ENCODE peak calls at places on chromosomes 5 and 9, in four cellular contexts. One of them, this sample, is unnamed.

GRCh38 chr9:135989157-135989556 is 28.0 kb upstream of the UBAC1 start:
- DNase-seq in prostate gland: no peak
- DNase-seq in H1: no peak
- DNase-seq in GM12865: no peak
- DNase-seq in this sample: no peak

GRCh38 chr9:137393176-137394150 is 29.5 kb downstream of the EXD3 start:
- DNase-seq in GM12865: no peak
- DNase-seq in H1: no peak
- DNase-seq in prostate gland: no peak
- DNase-seq in this sample: no peak

GRCh38 chr9:134614256-134614655 is 27.3 kb upstream of the COL5A1 start:
- DNase-seq in H1: no peak
- DNase-seq in GM12865: no peak
- DNase-seq in prostate gland: no peak
- DNase-seq in this sample: no peak

GRCh38 chr9:23783509-23783908 is 42.5 kb downstream of the ELAVL2 start:
- DNase-seq in prostate gland: no peak
- DNase-seq in GM12865: no peak
- DNase-seq in H1: no peak
- DNase-seq in this sample: no peak

GRCh38 chr5:89260254-89260653 is 377.3 kb upstream of the MEF2C start:
- DNase-seq in GM12865: no peak
- DNase-seq in H1: no peak
- DNase-seq in prostate gland: no peak
- DNase-seq in this sample: no peak

GRCh38 chr5:54009828-54010227 is 300.5 kb downstream of the ARL15 start:
- DNase-seq in H1: no peak
- DNase-seq in GM12865: no peak
- DNase-seq in prostate gland: no peak
- DNase-seq in this sample: no peak

GRCh38 chr5:72284674-72285424 is 35.2 kb downstream of the MRPS27 start:
- DNase-seq in GM12865: no peak
- DNase-seq in prostate gland: no peak
- DNase-seq in H1: no peak
- DNase-seq in this sample: no peak

GRCh38 chr5:78899922-78900362 is 85.2 kb downstream of the ARSB start:
- DNase-seq in GM12865: peak; percentile 80
- DNase-seq in H1: peak; percentile 53
- DNase-seq in prostate gland: no peak
- DNase-seq in this sample: no peak

GRCh38 chr5:108141676-108142075 is 240.2 kb downstream of the FBXL17 start:
- DNase-seq in GM12865: peak; percentile 4
- DNase-seq in prostate gland: no peak
- DNase-seq in H1: no peak
- DNase-seq in this sample: no peak

GRCh38 chr5:115720888-115721287 is 95.1 kb upstream of the TMED7 start:
- DNase-seq in prostate gland: no peak
- DNase-seq in H1: no peak
- DNase-seq in GM12865: no peak
- DNase-seq in this sample: no peak

GRCh38 chr9:92029553-92029952 is 79.5 kb upstream of the ROR2 start:
- DNase-seq in H1: no peak
- DNase-seq in prostate gland: no peak
- DNase-seq in GM12865: no peak
- DNase-seq in this sample: no peak

GRCh38 chr9:133635098-133635497 is 1.1 kb upstream of the DBH start:
- DNase-seq in H1: no peak
- DNase-seq in prostate gland: no peak
- DNase-seq in GM12865: no peak
- DNase-seq in this sample: no peak

GRCh38 chr5:33489481-33490067 is 48.8 kb downstream of the TARS1 start:
- DNase-seq in GM12865: no peak
- DNase-seq in H1: no peak
- DNase-seq in prostate gland: no peak
- DNase-seq in this sample: no peak

GRCh38 chr5:33488558-33489355 is 48.0 kb downstream of the TARS1 start:
- DNase-seq in H1: no peak
- DNase-seq in GM12865: no peak
- DNase-seq in prostate gland: no peak
- DNase-seq in this sample: no peak

GRCh38 chr5:33487256-33487655 is 46.5 kb downstream of the TARS1 start:
- DNase-seq in GM12865: no peak
- DNase-seq in prostate gland: no peak
- DNase-seq in H1: no peak
- DNase-seq in this sample: no peak

GRCh38 chr5:33491941-33492340 is 51.2 kb downstream of the TARS1 start:
- DNase-seq in H1: no peak
- DNase-seq in GM12865: no peak
- DNase-seq in prostate gland: no peak
- DNase-seq in this sample: no peak

GRCh38 chr5:33490071-33490665 is 49.4 kb downstream of the TARS1 start:
- DNase-seq in GM12865: no peak
- DNase-seq in prostate gland: no peak
- DNase-seq in H1: no peak
- DNase-seq in this sample: no peak
- TF ChIP-seq CTCF in GM12865: no peak
- TF ChIP-seq CTCF in prostate gland: no peak
- TF ChIP-seq CTCF in H1: no peak
- TF ChIP-seq CTCF in this sample: no peak

GRCh38 chr5:57834829-57835554 is 352.4 kb upstream of the ACTBL2 start:
- DNase-seq in GM12865: no peak
- DNase-seq in H1: no peak
- DNase-seq in prostate gland: peak; percentile 35
- DNase-seq in this sample: no peak
- TF ChIP-seq CTCF in GM12865: no peak
- TF ChIP-seq CTCF in H1: no peak
- TF ChIP-seq CTCF in prostate gland: no peak
- TF ChIP-seq CTCF in this sample: no peak

GRCh38 chr5:80659111-80659510 is 4.3 kb upstream of the DHFR start:
- DNase-seq in GM12865: no peak
- DNase-seq in H1: no peak
- DNase-seq in prostate gland: no peak
- DNase-seq in this sample: no peak

GRCh38 chr5:80654391-80655230 is at the start of the genes DHFR and MSH3:
- DNase-seq in prostate gland: peak; percentile 76
- DNase-seq in H1: peak; percentile 86
- DNase-seq in GM12865: peak; percentile 98
- DNase-seq in this sample: peak; percentile 81

GRCh38 chr5:80655231-80655784 is 525 bp upstream of the DHFR start:
- DNase-seq in H1: no peak
- DNase-seq in prostate gland: no peak
- DNase-seq in GM12865: peak; percentile 35
- DNase-seq in this sample: no peak

GRCh38 chr5:80654054-80654390 is 430 bp upstream of the MSH3 start:
- DNase-seq in H1: no peak
- DNase-seq in prostate gland: no peak
- DNase-seq in GM12865: peak; percentile 64
- DNase-seq in this sample: no peak

GRCh38 chr5:80656425-80656824 is 1.6 kb upstream of the DHFR start:
- DNase-seq in prostate gland: no peak
- DNase-seq in H1: no peak
- DNase-seq in GM12865: no peak
- DNase-seq in this sample: no peak
- TF ChIP-seq CTCF in prostate gland: no peak
- TF ChIP-seq CTCF in H1: peak; percentile 19
- TF ChIP-seq CTCF in GM12865: peak; percentile 26
- TF ChIP-seq CTCF in this sample: no peak

GRCh38 chr5:62592558-62592957 is 13.9 kb downstream of the LRRC70 start:
- DNase-seq in GM12865: no peak
- DNase-seq in prostate gland: no peak
- DNase-seq in H1: no peak
- DNase-seq in this sample: no peak
- TF ChIP-seq CTCF in GM12865: no peak
- TF ChIP-seq CTCF in prostate gland: no peak
- TF ChIP-seq CTCF in H1: no peak
- TF ChIP-seq CTCF in this sample: no peak

DNA sequence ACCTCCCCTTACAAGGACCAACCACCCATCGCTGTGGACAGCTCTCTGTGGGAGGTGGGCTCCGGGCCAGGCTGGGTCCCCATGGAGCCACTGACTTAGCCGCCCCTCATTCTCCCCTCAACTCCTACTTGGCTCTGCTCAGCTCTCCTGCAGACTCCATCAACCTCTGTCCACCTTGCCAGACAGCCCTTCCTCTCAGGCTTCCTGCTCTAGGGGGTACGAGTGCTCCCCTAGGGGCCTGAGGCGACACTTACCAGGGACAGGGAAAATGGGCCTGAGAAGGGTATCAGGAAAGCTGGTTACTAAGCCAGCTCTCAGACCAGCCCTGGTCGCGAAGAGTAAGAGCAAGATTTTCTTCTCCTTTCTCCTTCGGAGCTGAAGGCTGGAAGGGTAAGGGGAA is 43.9 kb downstream of the SHB start:
- DNase-seq in H1: no peak
- DNase-seq in GM12865: no peak
- DNase-seq in prostate gland: no peak
- DNase-seq in this sample: no peak
- TF ChIP-seq CTCF in H1: peak; percentile 49
- TF ChIP-seq CTCF in GM12865: peak; percentile 11
- TF ChIP-seq CTCF in prostate gland: no peak
- TF ChIP-seq CTCF in this sample: no peak

DNA sequence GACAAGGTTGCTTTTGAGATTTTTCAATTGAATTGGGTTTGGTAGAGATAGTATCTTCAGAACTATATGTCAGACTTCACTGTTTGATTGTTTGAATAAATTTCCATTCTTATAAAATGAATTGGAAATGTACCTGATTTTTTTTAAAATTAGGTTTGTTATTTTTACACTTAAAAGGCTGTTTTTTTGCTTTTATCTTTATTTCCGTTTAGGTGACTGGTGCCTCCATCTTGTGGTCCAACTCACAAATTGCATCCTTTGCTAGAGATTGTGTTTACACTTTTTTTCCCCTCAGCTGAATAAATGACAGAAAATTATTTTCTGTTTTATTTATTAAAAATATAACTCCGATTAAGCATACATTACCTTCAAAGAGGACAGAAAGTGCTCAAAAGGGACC is 15.6 kb downstream of the NDUFAF2 start:
- DNase-seq in prostate gland: no peak
- DNase-seq in GM12865: peak; percentile 31
- DNase-seq in H1: no peak
- DNase-seq in this sample: no peak
- TF ChIP-seq CTCF in prostate gland: peak; percentile 44
- TF ChIP-seq CTCF in GM12865: peak; percentile 47
- TF ChIP-seq CTCF in H1: peak; percentile 43
- TF ChIP-seq CTCF in this sample: peak; percentile 77

GRCh38 chr5:76483433-76483832 is 80.3 kb downstream of the IQGAP2 start:
- DNase-seq in prostate gland: no peak
- DNase-seq in GM12865: peak; percentile 13
- DNase-seq in H1: no peak
- DNase-seq in this sample: no peak
- TF ChIP-seq CTCF in prostate gland: no peak
- TF ChIP-seq CTCF in GM12865: no peak
- TF ChIP-seq CTCF in H1: peak; percentile 69
- TF ChIP-seq CTCF in this sample: no peak